ENCODE peak calls at places on chromosomes 16 and 17, in eight cellular contexts. M is A549, N is IMR-90, C is fibroblast of lung, W is tibial nerve, V is thoracic aorta, F is body of pancreas, R is right lobe of liver. G is an unnamed sample. For H3K4me1, the result is how much of the 10 kb centered on the place peaks cover.

GRCh38 chr16:19132898-19133297 is 19.1 kb downstream of the ITPRIPL2 start:
- DNase-seq in M (no peak), N (no peak), C (no peak), W (no peak), V (no peak), F (no peak), R (no peak), G (no peak)

GRCh38 chr17:12928736-12929135 is 89.1 kb downstream of the ELAC2 start:
- DNase-seq in M (no peak), N (no peak), C (peak), W (no peak), V (no peak), F (no peak), R (peak), G (no peak)

GRCh38 chr17:42060231-42060630 is 9.8 kb upstream of the C17orf113 start:
- DNase-seq in M (no peak), N (no peak), C (no peak), W (no peak), V (no peak), F (no peak), R (no peak), G (no peak)

GRCh38 chr16:85387731-85388295 is 225.3 kb upstream of the GSE1 start:
- DNase-seq in M (no peak), N (no peak), C (no peak), W (no peak), V (no peak), F (no peak), R (no peak), G (no peak)

GRCh38 chr17:7186241-7186640 is 7.1 kb upstream of the ASGR1 start:
- DNase-seq in M (peak), N (no peak), C (no peak), W (no peak), V (no peak), F (no peak), R (no peak), G (no peak)

GRCh38 chr17:21542991-21543390 is 149.3 kb upstream of the KCNJ18 start:
- DNase-seq in M (no peak), N (no peak), C (no peak), W (no peak), V (no peak), F (no peak), R (no peak), G (no peak)

GRCh38 chr17:65191805-65192740 is 54.9 kb downstream of the RGS9 start:
- DNase-seq in M (peak), N (peak), C (peak), W (no peak), V (no peak), F (no peak), R (peak), G (no peak)

GRCh38 chr16:732936-733335 is 6.0 kb downstream of the HAGHL start:
- DNase-seq in M (no peak), N (peak), C (peak), W (no peak), V (no peak), F (no peak), R (no peak), G (no peak)

GRCh38 chr16:78748471-78748929 is 649.0 kb downstream of the WWOX start:
- DNase-seq in M (no peak), N (no peak), C (no peak), W (no peak), V (no peak), F (no peak), R (no peak), G (no peak)

GRCh38 chr17:39612291-39612894 is 4.7 kb upstream of the NEUROD2 start:
- DNase-seq in M (no peak), N (no peak), C (no peak), W (no peak), V (no peak), F (no peak), R (no peak), G (no peak)

GRCh38 chr17:47872019-47872650 is 21.2 kb upstream of the SP6 start:
- DNase-seq in M (no peak), N (no peak), C (peak), W (no peak), V (no peak), F (no peak), R (no peak), G (no peak)

GRCh38 chr17:78988152-78988551 is 8.4 kb upstream of the LGALS3BP start:
- DNase-seq in M (no peak), N (no peak), C (no peak), W (no peak), V (no peak), F (no peak), R (no peak), G (no peak)

GRCh38 chr16:27315333-27316037 is 1.7 kb downstream of the IL4R start:
- DNase-seq in M (peak), N (peak), C (peak), W (peak), V (peak), F (no peak), R (peak), G (peak)

GRCh38 chr17:59418732-59419166 is 87.3 kb downstream of the YPEL2 start:
- DNase-seq in M (no peak), N (no peak), C (peak), W (no peak), V (no peak), F (no peak), R (no peak), G (no peak)

GRCh38 chr17:75006653-75007052 is 5.8 kb upstream of the MRPL58 start:
- DNase-seq in M (no peak), N (no peak), C (no peak), W (no peak), V (no peak), F (no peak), R (no peak), G (no peak)

GRCh38 chr17:8163978-8164814 is 1.4 kb upstream of the VAMP2 start:
- DNase-seq in M (peak), N (peak), C (peak), W (peak), V (no peak), F (no peak), R (peak), G (no peak)

GRCh38 chr16:56370185-56370584 is 55.2 kb downstream of the AMFR start:
- DNase-seq in M (no peak), N (no peak), C (no peak), W (no peak), V (no peak), F (no peak), R (no peak), G (no peak)

GRCh38 chr16:70657956-70658355 is 11.6 kb downstream of the IL34 start:
- DNase-seq in M (no peak), N (no peak), C (no peak), W (no peak), V (no peak), F (no peak), R (no peak), G (no peak)

GRCh38 chr16:66342294-66342900 is 24.1 kb upstream of the CDH5 start:
- DNase-seq in M (peak), N (no peak), C (no peak), W (no peak), V (no peak), F (no peak), R (no peak), G (no peak)

GRCh38 chr16:27801259-27801945 is 251.5 kb downstream of the KATNIP start:
- DNase-seq in M (no peak), N (no peak), C (no peak), W (no peak), V (no peak), F (no peak), R (no peak), G (no peak)

GRCh38 chr16:12545792-12546342 is 257.8 kb downstream of the CPPED1 start:
- DNase-seq in M (no peak), N (no peak), C (no peak), W (no peak), V (no peak), F (no peak), R (no peak), G (no peak)

GRCh38 chr16:8961811-8962390 is 1.8 kb downstream of the USP7 start:
- DNase-seq in M (no peak), N (no peak), C (peak), W (no peak), V (no peak), F (no peak), R (no peak), G (no peak)

GRCh38 chr16:83538707-83539106 is 269.1 kb upstream of the HSBP1 start:
- DNase-seq in M (no peak), N (no peak), C (no peak), W (no peak), V (no peak), F (no peak), R (no peak), G (no peak)

GRCh38 chr17:57938061-57938502 is 17.1 kb downstream of the CUEDC1 start:
- DNase-seq in M (no peak), N (no peak), C (no peak), W (no peak), V (no peak), F (no peak), R (no peak), G (no peak)

GRCh38 chr16:67884684-67885083 is at the start of gene NRN1L:
- DNase-seq in M (no peak), N (peak), C (peak), W (peak), V (peak), F (peak), R (peak), G (peak)

GRCh38 chr16:27759301-27759871 is 209.4 kb downstream of the KATNIP start:
- DNase-seq in M (no peak), N (peak), C (peak), W (no peak), V (no peak), F (no peak), R (no peak), G (no peak)

GRCh38 chr16:10206865-10207264 is 24.6 kb upstream of the GRIN2A start:
- DNase-seq in M (no peak), N (no peak), C (no peak), W (no peak), V (no peak), F (no peak), R (no peak), G (no peak)

GRCh38 chr16:3983081-3983520 is 102.6 kb upstream of the CREBBP start:
- DNase-seq in M (peak), N (peak), C (peak), W (peak), V (no peak), F (peak), R (peak), G (no peak)

GRCh38 chr16:1052791-1053521 is 19.6 kb upstream of the SSTR5 start:
- DNase-seq in M (no peak), N (no peak), C (no peak), W (no peak), V (no peak), F (no peak), R (no peak), G (no peak)

GRCh38 chr17:66667491-66668030 is 167.4 kb upstream of the CACNG5 start:
- DNase-seq in M (no peak), N (no peak), C (no peak), W (no peak), V (no peak), F (no peak), R (no peak), G (no peak)

GRCh38 chr17:44278006-44278405 is 10.1 kb upstream of the SLC4A1 start:
- DNase-seq in M (no peak), N (peak), C (peak), W (no peak), V (no peak), F (no peak), R (no peak), G (no peak)

GRCh38 chr16:89602273-89602951 is 11.0 kb upstream of the DPEP1 start:
- DNase-seq in M (peak), N (peak), C (peak), W (no peak), V (peak), F (no peak), R (no peak), G (no peak)

GRCh38 chr16:79050063-79050462 is 550.5 kb downstream of the MAF start:
- DNase-seq in M (no peak), N (no peak), C (no peak), W (no peak), V (no peak), F (no peak), R (no peak), G (no peak)

GRCh38 chr17:42142371-42142896 is 12.4 kb downstream of the RAB5C start:
- DNase-seq in M (no peak), N (peak), C (peak), W (no peak), V (no peak), F (no peak), R (no peak), G (no peak)

GRCh38 chr17:50056217-50056960 is 479 bp downstream of the ITGA3 start:
- DNase-seq in M (no peak), N (peak), C (peak), W (no peak), V (no peak), F (peak), R (peak), G (no peak)
- TF ChIP-seq CTCF in M (peak), N (peak), C (no peak), W (no peak), V (peak), F (peak), R (peak), G (peak)

GRCh38 chr17:82861393-82861775 is 21.6 kb upstream of the ZNF750 start:
- DNase-seq in M (no peak), N (no peak), C (no peak), W (no peak), V (no peak), F (no peak), R (no peak), G (no peak)

GRCh38 chr17:82863646-82863940 is 23.8 kb upstream of the ZNF750 start:
- DNase-seq in M (no peak), N (no peak), C (no peak), W (no peak), V (no peak), F (no peak), R (peak), G (no peak)

GRCh38 chr17:82860606-82861392 is 21.0 kb upstream of the ZNF750 start:
- DNase-seq in M (no peak), N (no peak), C (no peak), W (no peak), V (no peak), F (no peak), R (no peak), G (no peak)

GRCh38 chr17:82862758-82863645 is 23.2 kb upstream of the ZNF750 start:
- DNase-seq in M (no peak), N (no peak), C (no peak), W (no peak), V (no peak), F (no peak), R (peak), G (no peak)

GRCh38 chr17:82862191-82862590 is 22.4 kb upstream of the ZNF750 start:
- DNase-seq in M (no peak), N (no peak), C (no peak), W (no peak), V (no peak), F (no peak), R (no peak), G (no peak)
- H3K4me1 ChIP-seq in M (under half), N (under half), C (under half), W (under half), V (under half), F (under half), R (under half), G (under half)

GRCh38 chr17:17694229-17695081 is 13.2 kb downstream of the RAI1 start:
- DNase-seq in M (peak), N (peak), C (peak), W (peak), V (peak), F (peak), R (peak), G (no peak)
- TF ChIP-seq CTCF in M (no peak), N (no peak), C (no peak), W (peak), V (no peak), F (no peak), R (no peak), G (no peak)

GRCh38 chr17:73191443-73192218 is 1.2 kb upstream of the COG1 start:
- DNase-seq in M (peak), N (peak), C (peak), W (peak), V (no peak), F (peak), R (peak), G (no peak)
- H3K4me1 ChIP-seq in M (under half), N (under half), C (under half), W (under half), V (under half), F (under half), R (under half), G (under half)

GRCh38 chr17:17837380-17837821 is 615 bp upstream of the SREBF1 start:
- DNase-seq in M (peak), N (peak), C (peak), W (peak), V (no peak), F (no peak), R (peak), G (no peak)
- TF ChIP-seq CTCF in M (no peak), N (no peak), C (no peak), W (no peak), V (no peak), F (no peak), R (no peak), G (no peak)